ENCODE peak calls at places on chromosome 5, in six cellular contexts. D is tibial nerve, S is left lung, Y is coronary artery, M is right lobe of liver, R is progenitor cell of endocrine pancreas. G is an unnamed sample.

GRCh38 chr5:132411382-132411925 is 41.9 kb downstream of the SLC22A5 start:
- DNase-seq in D (no peak), S (peak), Y (peak), M (peak), R (no peak), G (no peak)

GRCh38 chr5:41408676-41409443 is 101.5 kb downstream of the PLCXD3 start:
- DNase-seq in D (no peak), S (no peak), Y (no peak), M (no peak), R (no peak), G (no peak)

GRCh38 chr5:10563132-10563939 is 534 bp upstream of the ANKRD33B start:
- DNase-seq in D (peak), S (no peak), Y (no peak), M (peak), R (no peak), G (peak)

GRCh38 chr5:139422307-139422893 is 16.9 kb downstream of the DNAJC18 start:
- DNase-seq in D (no peak), S (no peak), Y (no peak), M (peak), R (peak), G (no peak)

GRCh38 chr5:88214655-88215054 is 54.0 kb downstream of the TMEM161B start:
- DNase-seq in D (no peak), S (no peak), Y (no peak), M (no peak), R (no peak), G (no peak)

GRCh38 chr5:12910611-12911010 is 1006.4 kb upstream of the CTNND2 start:
- DNase-seq in D (no peak), S (no peak), Y (no peak), M (no peak), R (no peak), G (no peak)

GRCh38 chr5:75611324-75612210 is at the start of gene ANKDD1B:
- DNase-seq in D (no peak), S (peak), Y (no peak), M (no peak), R (peak), G (peak)

GRCh38 chr5:150147580-150148407 is 7.9 kb downstream of the PDGFRB start:
- DNase-seq in D (no peak), S (no peak), Y (no peak), M (no peak), R (no peak), G (no peak)

GRCh38 chr5:140488914-140489313 is 58.5 kb upstream of the EIF4EBP3 start:
- DNase-seq in D (no peak), S (no peak), Y (no peak), M (no peak), R (no peak), G (no peak)

GRCh38 chr5:141521244-141521781 is 32.4 kb downstream of the PCDHGC5 start:
- DNase-seq in D (peak), S (peak), Y (no peak), M (no peak), R (no peak), G (no peak)

GRCh38 chr5:9431496-9432258 is 114.2 kb downstream of the SEMA5A start:
- DNase-seq in D (no peak), S (no peak), Y (no peak), M (no peak), R (no peak), G (no peak)

GRCh38 chr5:119315516-119315949 is 40.3 kb upstream of the TNFAIP8 start:
- DNase-seq in D (no peak), S (no peak), Y (no peak), M (no peak), R (no peak), G (no peak)
- TF ChIP-seq CTCF in D (no peak), S (no peak), Y (no peak), M (peak), R (no peak), G (no peak)

GRCh38 chr5:15803280-15803679 is 303.3 kb downstream of the FBXL7 start:
- DNase-seq in D (no peak), S (no peak), Y (no peak), M (no peak), R (no peak), G (no peak)

GRCh38 chr5:15808577-15808976 is 308.6 kb downstream of the FBXL7 start:
- DNase-seq in D (no peak), S (no peak), Y (no peak), M (no peak), R (no peak), G (no peak)

GRCh38 chr5:15807248-15807647 is 307.3 kb downstream of the FBXL7 start:
- DNase-seq in D (no peak), S (no peak), Y (no peak), M (no peak), R (no peak), G (no peak)

GRCh38 chr5:15806613-15807012 is 306.6 kb downstream of the FBXL7 start:
- DNase-seq in D (no peak), S (no peak), Y (no peak), M (no peak), R (no peak), G (no peak)

GRCh38 chr5:15807861-15808260 is 307.9 kb downstream of the FBXL7 start:
- DNase-seq in D (no peak), S (no peak), Y (no peak), M (no peak), R (no peak), G (no peak)
- TF ChIP-seq CTCF in D (no peak), S (no peak), Y (no peak), M (no peak), R (no peak), G (no peak)

GRCh38 chr5:161709239-161709638 is 23.7 kb downstream of the GABRA6 start:
- DNase-seq in D (no peak), S (no peak), Y (no peak), M (no peak), R (no peak), G (no peak)

GRCh38 chr5:161700065-161700464 is 14.5 kb downstream of the GABRA6 start:
- DNase-seq in D (no peak), S (no peak), Y (no peak), M (no peak), R (no peak), G (no peak)

DNA sequence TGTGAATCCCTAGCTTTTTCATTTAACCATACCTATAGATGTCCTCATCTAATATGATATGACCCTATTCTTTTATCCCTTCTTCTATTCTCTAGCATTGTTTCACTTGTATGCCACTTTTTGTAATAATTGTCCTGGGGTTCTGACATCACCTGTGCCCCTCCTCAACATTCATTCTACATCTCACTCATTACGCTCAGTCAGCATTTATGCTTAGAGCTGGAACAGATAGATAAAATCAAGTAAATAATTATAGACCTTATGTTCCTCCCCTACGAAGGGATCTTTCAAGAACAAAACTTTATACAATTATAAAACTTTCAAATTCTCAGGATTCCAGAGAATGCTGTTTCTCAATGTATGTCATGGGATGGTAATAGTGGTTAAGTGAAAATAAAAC is 18.0 kb downstream of the GABRA6 start:
- DNase-seq in D (no peak), S (no peak), Y (no peak), M (no peak), R (no peak), G (no peak)
- TF ChIP-seq CTCF in D (no peak), S (no peak), Y (no peak), M (no peak), R (no peak), G (no peak)

DNA sequence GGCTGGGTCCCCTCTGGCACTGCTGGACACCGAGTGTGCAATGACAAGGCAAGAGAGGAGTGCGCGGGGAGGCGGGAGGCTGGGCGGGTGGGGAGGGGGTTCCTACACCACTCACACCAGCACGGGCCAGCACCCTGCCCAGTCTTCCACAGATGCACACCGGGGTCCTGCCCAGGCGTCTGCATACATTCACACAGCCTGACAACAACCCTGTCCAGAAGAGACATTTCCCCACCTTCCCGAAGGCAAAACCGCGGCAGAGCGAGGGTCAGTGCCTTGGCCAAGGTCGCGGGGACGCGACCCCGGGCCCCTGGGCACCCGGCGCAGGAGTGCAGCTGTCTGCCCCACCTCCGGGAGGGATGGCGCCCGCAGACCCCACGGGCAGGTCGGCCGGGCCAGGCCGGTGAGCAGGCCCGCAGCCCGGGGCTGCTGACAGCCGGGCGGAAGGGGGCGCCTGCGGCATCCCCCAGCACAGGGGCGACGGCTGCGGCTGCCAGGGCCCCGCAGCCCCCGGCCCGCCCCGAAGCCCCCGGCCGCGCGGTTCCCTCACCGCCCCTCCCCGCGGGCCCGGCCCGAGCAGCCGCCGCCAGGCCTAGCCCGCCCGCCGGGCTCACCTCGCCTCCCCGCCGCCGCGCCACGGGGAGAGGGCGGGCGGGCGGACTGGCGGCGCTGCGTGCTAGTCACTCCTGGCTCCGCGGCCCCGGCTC is 496 bp downstream of the MAPK9 start:
- DNase-seq in D (no peak), S (no peak), Y (no peak), M (no peak), R (peak), G (no peak)
- TF ChIP-seq CTCF in D (peak), S (no peak), Y (no peak), M (peak), R (peak), G (no peak)

GRCh38 chr5:69492391-69493234 is at the start of gene OCLN:
- DNase-seq in D (no peak), S (peak), Y (no peak), M (peak), R (peak), G (peak)
- TF ChIP-seq CTCF in D (no peak), S (no peak), Y (no peak), M (no peak), R (peak), G (no peak)

DNA sequence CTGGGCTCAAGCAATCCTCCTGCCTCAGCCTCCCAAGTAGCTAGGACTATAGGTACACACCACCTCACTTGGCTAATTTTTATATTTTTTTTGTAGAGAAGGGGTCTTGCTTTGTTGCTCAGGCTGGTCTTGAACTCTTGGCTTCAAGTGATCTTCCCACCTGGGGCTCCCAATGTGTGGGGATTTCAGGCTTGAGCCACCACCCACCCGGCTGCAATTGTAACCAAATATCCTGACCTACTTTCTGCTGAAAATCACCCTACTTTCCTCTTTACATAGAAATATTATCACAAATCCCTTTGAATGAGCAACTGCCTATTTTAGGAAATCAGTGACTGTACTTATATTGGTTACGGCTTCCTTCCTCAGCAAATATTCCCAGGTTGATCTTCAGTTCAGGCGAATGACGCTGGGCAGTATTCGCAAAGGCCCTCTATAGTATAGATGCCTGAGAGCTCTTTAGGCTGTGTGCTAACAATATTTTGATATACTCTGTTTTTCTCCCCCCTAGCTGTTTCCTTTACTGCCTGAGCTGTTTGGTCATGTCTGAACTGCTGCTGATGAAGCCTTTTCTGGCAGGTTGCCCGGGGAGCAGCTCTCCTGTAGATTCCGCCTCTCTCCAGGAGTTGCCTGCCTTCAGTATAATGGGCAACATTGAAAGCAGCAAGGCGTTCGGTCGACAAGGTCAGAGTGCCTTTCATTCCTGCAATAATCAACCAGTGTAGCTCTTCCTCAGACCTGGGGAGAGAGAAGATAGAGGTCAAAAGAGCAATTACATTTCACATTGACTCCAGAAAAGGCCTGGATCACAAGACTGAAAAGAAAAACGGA is 59.8 kb upstream of the ZNF608 start:
- DNase-seq in D (peak), S (peak), Y (no peak), M (peak), R (no peak), G (peak)
- TF ChIP-seq CTCF in D (no peak), S (no peak), Y (no peak), M (no peak), R (no peak), G (no peak)

GRCh38 chr5:130136300-130136699 is 232.0 kb downstream of the CHSY3 start:
- DNase-seq in D (no peak), S (no peak), Y (no peak), M (no peak), R (no peak), G (no peak)

GRCh38 chr5:130138406-130139060 is 234.3 kb downstream of the CHSY3 start:
- DNase-seq in D (no peak), S (no peak), Y (no peak), M (no peak), R (no peak), G (no peak)

DNA sequence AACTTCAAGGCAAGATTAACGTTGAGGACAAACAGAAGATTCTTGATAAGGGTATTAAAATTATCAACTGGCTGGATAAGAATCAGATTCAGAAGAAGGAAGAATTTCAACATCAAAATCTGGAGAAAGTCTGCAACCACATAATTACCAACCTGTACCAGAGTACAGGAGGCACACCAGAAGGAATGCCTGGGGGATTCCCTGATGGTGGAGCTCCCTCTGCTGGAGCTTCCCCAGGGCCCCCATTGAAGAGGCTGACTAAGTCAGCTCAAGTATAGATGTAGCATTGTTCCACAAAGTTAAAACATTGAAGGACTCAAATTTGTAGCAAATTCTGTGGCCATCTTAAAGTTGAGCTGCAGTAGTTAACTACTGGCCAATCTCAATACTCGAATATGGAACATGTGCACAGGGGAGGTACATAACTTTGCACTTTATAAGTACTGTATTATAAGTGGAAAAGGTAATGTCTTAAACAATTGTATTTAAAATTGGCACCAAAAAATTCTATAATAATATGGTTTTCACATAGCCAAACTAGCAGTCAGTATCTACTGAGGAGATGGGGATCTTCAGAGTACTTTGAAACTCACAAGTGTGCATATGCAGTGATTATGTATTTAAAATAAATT is 237.5 kb downstream of the CHSY3 start:
- DNase-seq in D (no peak), S (no peak), Y (no peak), M (no peak), R (peak), G (no peak)
- TF ChIP-seq CTCF in D (peak), S (peak), Y (no peak), M (peak), R (peak), G (no peak)

GRCh38 chr5:52582313-52582712 is 205.4 kb upstream of the ITGA1 start:
- DNase-seq in D (no peak), S (no peak), Y (no peak), M (no peak), R (no peak), G (no peak)
- TF ChIP-seq CTCF in D (no peak), S (no peak), Y (no peak), M (no peak), R (no peak), G (no peak)

GRCh38 chr5:176704355-176704754 is 57.1 kb downstream of the TSPAN17 start:
- DNase-seq in D (no peak), S (no peak), Y (no peak), M (no peak), R (no peak), G (no peak)

GRCh38 chr5:176697267-176697928 is 50.1 kb downstream of the TSPAN17 start:
- DNase-seq in D (no peak), S (no peak), Y (no peak), M (no peak), R (no peak), G (no peak)

GRCh38 chr5:176697929-176698520 is 50.7 kb downstream of the TSPAN17 start:
- DNase-seq in D (no peak), S (no peak), Y (no peak), M (no peak), R (no peak), G (no peak)

GRCh38 chr5:176702952-176703641 is 55.8 kb downstream of the TSPAN17 start:
- DNase-seq in D (no peak), S (no peak), Y (no peak), M (no peak), R (no peak), G (no peak)

GRCh38 chr5:176700239-176700847 is 53.1 kb downstream of the TSPAN17 start:
- DNase-seq in D (no peak), S (no peak), Y (no peak), M (no peak), R (no peak), G (no peak)
- TF ChIP-seq CTCF in D (no peak), S (no peak), Y (no peak), M (no peak), R (peak), G (no peak)

G was measured in mesothelial cell of epicardium.